ENCODE peak calls at places on chromosome 19, in six cellular contexts. One of them, this sample, is unnamed.

GRCh38 chr19:30659638-30660037 is 287.5 kb downstream of the ZNF536 start:
- DNase-seq in SK-N-SH: no peak
- DNase-seq in pancreas: no peak
- DNase-seq in cardiac muscle cell: no peak
- DNase-seq in breast epithelium: no peak
- DNase-seq in IMR-90: no peak
- DNase-seq in this sample: no peak

GRCh38 chr19:18514800-18515682 is 6.8 kb downstream of the ELL start:
- DNase-seq in SK-N-SH: no peak
- DNase-seq in pancreas: no peak
- DNase-seq in cardiac muscle cell: peak; percentile 32
- DNase-seq in breast epithelium: no peak
- DNase-seq in IMR-90: peak; percentile 67
- DNase-seq in this sample: peak; percentile 74

GRCh38 chr19:13906525-13906904 is 514 bp downstream of the CC2D1A start:
- DNase-seq in SK-N-SH: peak; percentile 56
- DNase-seq in pancreas: peak; percentile 72
- DNase-seq in cardiac muscle cell: no peak
- DNase-seq in breast epithelium: no peak
- DNase-seq in IMR-90: no peak
- DNase-seq in this sample: peak; percentile 88

GRCh38 chr19:46859637-46860124 is 1.1 kb upstream of the ARHGAP35 start:
- DNase-seq in SK-N-SH: peak; percentile 58
- DNase-seq in pancreas: peak; percentile 76
- DNase-seq in cardiac muscle cell: no peak
- DNase-seq in breast epithelium: peak; percentile 76
- DNase-seq in IMR-90: peak; percentile 55
- DNase-seq in this sample: peak; percentile 73

GRCh38 chr19:53847555-53847954 is 20.1 kb upstream of the MYADM start:
- DNase-seq in SK-N-SH: no peak
- DNase-seq in pancreas: no peak
- DNase-seq in cardiac muscle cell: no peak
- DNase-seq in breast epithelium: no peak
- DNase-seq in IMR-90: no peak
- DNase-seq in this sample: no peak

GRCh38 chr19:1066748-1067340 is at the start of gene ARHGAP45:
- DNase-seq in SK-N-SH: peak; percentile 66
- DNase-seq in pancreas: no peak
- DNase-seq in cardiac muscle cell: no peak
- DNase-seq in breast epithelium: no peak
- DNase-seq in IMR-90: no peak
- DNase-seq in this sample: peak; percentile 78

GRCh38 chr19:5580116-5580515 is 12.4 kb upstream of the TINCR start:
- DNase-seq in SK-N-SH: no peak
- DNase-seq in pancreas: no peak
- DNase-seq in cardiac muscle cell: no peak
- DNase-seq in breast epithelium: no peak
- DNase-seq in IMR-90: no peak
- DNase-seq in this sample: no peak

GRCh38 chr19:3041302-3041701 is 12.2 kb upstream of the TLE2 start:
- DNase-seq in SK-N-SH: no peak
- DNase-seq in pancreas: no peak
- DNase-seq in cardiac muscle cell: no peak
- DNase-seq in breast epithelium: no peak
- DNase-seq in IMR-90: no peak
- DNase-seq in this sample: no peak

GRCh38 chr19:46481187-46481586 is 9.8 kb upstream of the PNMA8A start:
- DNase-seq in SK-N-SH: no peak
- DNase-seq in pancreas: no peak
- DNase-seq in cardiac muscle cell: no peak
- DNase-seq in breast epithelium: no peak
- DNase-seq in IMR-90: peak; percentile 55
- DNase-seq in this sample: no peak

GRCh38 chr19:58217069-58217481 is 11.6 kb upstream of the ZNF544 start:
- DNase-seq in SK-N-SH: no peak
- DNase-seq in pancreas: no peak
- DNase-seq in cardiac muscle cell: no peak
- DNase-seq in breast epithelium: no peak
- DNase-seq in IMR-90: no peak
- DNase-seq in this sample: no peak

GRCh38 chr19:22527554-22527953 is 105.4 kb upstream of the ZNF98 start:
- DNase-seq in SK-N-SH: no peak
- DNase-seq in pancreas: no peak
- DNase-seq in cardiac muscle cell: no peak
- DNase-seq in breast epithelium: no peak
- DNase-seq in IMR-90: no peak
- DNase-seq in this sample: no peak

GRCh38 chr19:28424662-28425430 is 788.1 kb downstream of the UQCRFS1 start:
- DNase-seq in SK-N-SH: no peak
- DNase-seq in pancreas: no peak
- DNase-seq in cardiac muscle cell: no peak
- DNase-seq in breast epithelium: no peak
- DNase-seq in IMR-90: no peak
- DNase-seq in this sample: no peak

GRCh38 chr19:38046254-38047047 is 139.4 kb downstream of the SIPA1L3 start:
- DNase-seq in SK-N-SH: no peak
- DNase-seq in pancreas: no peak
- DNase-seq in cardiac muscle cell: no peak
- DNase-seq in breast epithelium: no peak
- DNase-seq in IMR-90: no peak
- DNase-seq in this sample: no peak

GRCh38 chr19:55099557-55100506 is 17.6 kb downstream of the PPP1R12C start:
- DNase-seq in SK-N-SH: no peak
- DNase-seq in pancreas: no peak
- DNase-seq in cardiac muscle cell: peak; percentile 58
- DNase-seq in breast epithelium: no peak
- DNase-seq in IMR-90: no peak
- DNase-seq in this sample: peak; percentile 40

GRCh38 chr19:2372076-2372612 is 12.1 kb downstream of the TMPRSS9 start:
- DNase-seq in SK-N-SH: no peak
- DNase-seq in pancreas: no peak
- DNase-seq in cardiac muscle cell: no peak
- DNase-seq in breast epithelium: no peak
- DNase-seq in IMR-90: no peak
- DNase-seq in this sample: no peak

GRCh38 chr19:33396701-33397535 is 23.4 kb downstream of the CEBPG start:
- DNase-seq in SK-N-SH: peak; percentile 27
- DNase-seq in pancreas: peak; percentile 57
- DNase-seq in cardiac muscle cell: no peak
- DNase-seq in breast epithelium: peak; percentile 47
- DNase-seq in IMR-90: no peak
- DNase-seq in this sample: peak; percentile 55

GRCh38 chr19:29119582-29119981 is 93.4 kb downstream of the UQCRFS1 start:
- DNase-seq in SK-N-SH: peak; percentile 17
- DNase-seq in pancreas: no peak
- DNase-seq in cardiac muscle cell: peak; percentile 65
- DNase-seq in breast epithelium: no peak
- DNase-seq in IMR-90: no peak
- DNase-seq in this sample: no peak

GRCh38 chr19:43330726-43331434 is 22.6 kb upstream of the CD177 start:
- DNase-seq in SK-N-SH: no peak
- DNase-seq in pancreas: no peak
- DNase-seq in cardiac muscle cell: no peak
- DNase-seq in breast epithelium: no peak
- DNase-seq in IMR-90: no peak
- DNase-seq in this sample: no peak

GRCh38 chr19:10808937-10809655 is 26.9 kb downstream of the TMED1 start:
- DNase-seq in SK-N-SH: no peak
- DNase-seq in pancreas: no peak
- DNase-seq in cardiac muscle cell: no peak
- DNase-seq in breast epithelium: no peak
- DNase-seq in IMR-90: peak; percentile 21
- DNase-seq in this sample: no peak

GRCh38 chr19:3867971-3868769 is 668 bp downstream of the ZFR2 start:
- DNase-seq in SK-N-SH: peak; percentile 71
- DNase-seq in pancreas: no peak
- DNase-seq in cardiac muscle cell: no peak
- DNase-seq in breast epithelium: no peak
- DNase-seq in IMR-90: no peak
- DNase-seq in this sample: no peak

GRCh38 chr19:47239610-47240296 is 8.8 kb upstream of the BBC3 start:
- DNase-seq in SK-N-SH: peak; percentile 97
- DNase-seq in pancreas: peak; percentile 77
- DNase-seq in cardiac muscle cell: peak; percentile 59
- DNase-seq in breast epithelium: no peak
- DNase-seq in IMR-90: peak; percentile 47
- DNase-seq in this sample: peak; percentile 65

GRCh38 chr19:11410682-11411081 is 8.4 kb downstream of the RGL3 start:
- DNase-seq in SK-N-SH: no peak
- DNase-seq in pancreas: no peak
- DNase-seq in cardiac muscle cell: no peak
- DNase-seq in breast epithelium: no peak
- DNase-seq in IMR-90: peak; percentile 37
- DNase-seq in this sample: no peak

GRCh38 chr19:33428627-33429013 is 55.1 kb downstream of the CEBPG start:
- DNase-seq in SK-N-SH: no peak
- DNase-seq in pancreas: peak; percentile 20
- DNase-seq in cardiac muscle cell: no peak
- DNase-seq in breast epithelium: no peak
- DNase-seq in IMR-90: no peak
- DNase-seq in this sample: no peak

GRCh38 chr19:35844482-35845214 is 7.7 kb downstream of the NPHS1 start:
- DNase-seq in SK-N-SH: no peak
- DNase-seq in pancreas: no peak
- DNase-seq in cardiac muscle cell: no peak
- DNase-seq in breast epithelium: no peak
- DNase-seq in IMR-90: no peak
- DNase-seq in this sample: no peak

GRCh38 chr19:35843676-35844481 is 8.4 kb downstream of the NPHS1 start:
- DNase-seq in SK-N-SH: peak; percentile 79
- DNase-seq in pancreas: peak; percentile 79
- DNase-seq in cardiac muscle cell: peak; percentile 27
- DNase-seq in breast epithelium: no peak
- DNase-seq in IMR-90: no peak
- DNase-seq in this sample: peak; percentile 75

GRCh38 chr19:35847911-35848310 is 4.4 kb downstream of the NPHS1 start:
- DNase-seq in SK-N-SH: no peak
- DNase-seq in pancreas: no peak
- DNase-seq in cardiac muscle cell: no peak
- DNase-seq in breast epithelium: no peak
- DNase-seq in IMR-90: no peak
- DNase-seq in this sample: no peak

GRCh38 chr19:35845215-35846037 is 6.9 kb downstream of the NPHS1 start:
- DNase-seq in SK-N-SH: peak; percentile 71
- DNase-seq in pancreas: peak; percentile 80
- DNase-seq in cardiac muscle cell: peak; percentile 49
- DNase-seq in breast epithelium: no peak
- DNase-seq in IMR-90: no peak
- DNase-seq in this sample: peak; percentile 54

GRCh38 chr19:35846038-35846668 is 6.2 kb downstream of the NPHS1 start:
- DNase-seq in SK-N-SH: no peak
- DNase-seq in pancreas: no peak
- DNase-seq in cardiac muscle cell: no peak
- DNase-seq in breast epithelium: no peak
- DNase-seq in IMR-90: no peak
- DNase-seq in this sample: peak; percentile 19
- H3K4me3 ChIP-seq in SK-N-SH: no peak overlapping the region
- H3K4me3 ChIP-seq in pancreas: peak overlapping the region; percentile 43
- H3K4me3 ChIP-seq in cardiac muscle cell: peak overlapping the region; percentile 0
- H3K4me3 ChIP-seq in breast epithelium: peak overlapping the region; percentile 60
- H3K4me3 ChIP-seq in IMR-90: no peak overlapping the region
- H3K4me3 ChIP-seq in this sample: no peak overlapping the region

GRCh38 chr19:42021185-42021584 is 27.2 kb upstream of the ATP1A3 start:
- DNase-seq in SK-N-SH: no peak
- DNase-seq in pancreas: no peak
- DNase-seq in cardiac muscle cell: no peak
- DNase-seq in breast epithelium: no peak
- DNase-seq in IMR-90: no peak
- DNase-seq in this sample: no peak

GRCh38 chr19:42022616-42023015 is 28.6 kb upstream of the ATP1A3 start:
- DNase-seq in SK-N-SH: no peak
- DNase-seq in pancreas: no peak
- DNase-seq in cardiac muscle cell: peak; percentile 39
- DNase-seq in breast epithelium: no peak
- DNase-seq in IMR-90: no peak
- DNase-seq in this sample: no peak

GRCh38 chr19:42023943-42024260 is 29.9 kb upstream of the ATP1A3 start:
- DNase-seq in SK-N-SH: no peak
- DNase-seq in pancreas: no peak
- DNase-seq in cardiac muscle cell: no peak
- DNase-seq in breast epithelium: no peak
- DNase-seq in IMR-90: no peak
- DNase-seq in this sample: no peak

GRCh38 chr19:42024622-42025111 is 30.6 kb upstream of the ATP1A3 start:
- DNase-seq in SK-N-SH: no peak
- DNase-seq in pancreas: no peak
- DNase-seq in cardiac muscle cell: peak; percentile 40
- DNase-seq in breast epithelium: no peak
- DNase-seq in IMR-90: peak; percentile 48
- DNase-seq in this sample: no peak

GRCh38 chr19:42023121-42023942 is 29.3 kb upstream of the ATP1A3 start:
- DNase-seq in SK-N-SH: peak; percentile 63
- DNase-seq in pancreas: no peak
- DNase-seq in cardiac muscle cell: peak; percentile 29
- DNase-seq in breast epithelium: no peak
- DNase-seq in IMR-90: peak; percentile 8
- DNase-seq in this sample: no peak
- TF ChIP-seq CTCF in SK-N-SH: peak; percentile 43
- TF ChIP-seq CTCF in pancreas: no peak
- TF ChIP-seq CTCF in cardiac muscle cell: peak; percentile 49
- TF ChIP-seq CTCF in breast epithelium: no peak
- TF ChIP-seq CTCF in IMR-90: peak; percentile 29
- TF ChIP-seq CTCF in this sample: peak; percentile 12

GRCh38 chr19:15248106-15248505 is 15.9 kb upstream of the EPHX3 start:
- DNase-seq in SK-N-SH: no peak
- DNase-seq in pancreas: no peak
- DNase-seq in cardiac muscle cell: no peak
- DNase-seq in breast epithelium: no peak
- DNase-seq in IMR-90: peak; percentile 36
- DNase-seq in this sample: no peak
- H3K4me1 ChIP-seq in SK-N-SH: peaks cover 17% of the 10 kb centered on the region
- H3K4me1 ChIP-seq in pancreas: peaks cover 4% of the 10 kb centered on the region
- H3K4me1 ChIP-seq in cardiac muscle cell: no peaks in the 10 kb centered on the region
- H3K4me1 ChIP-seq in breast epithelium: peaks cover 36% of the 10 kb centered on the region
- H3K4me1 ChIP-seq in IMR-90: peaks cover 50% of the 10 kb centered on the region
- H3K4me1 ChIP-seq in this sample: peaks cover 37% of the 10 kb centered on the region

DNA sequence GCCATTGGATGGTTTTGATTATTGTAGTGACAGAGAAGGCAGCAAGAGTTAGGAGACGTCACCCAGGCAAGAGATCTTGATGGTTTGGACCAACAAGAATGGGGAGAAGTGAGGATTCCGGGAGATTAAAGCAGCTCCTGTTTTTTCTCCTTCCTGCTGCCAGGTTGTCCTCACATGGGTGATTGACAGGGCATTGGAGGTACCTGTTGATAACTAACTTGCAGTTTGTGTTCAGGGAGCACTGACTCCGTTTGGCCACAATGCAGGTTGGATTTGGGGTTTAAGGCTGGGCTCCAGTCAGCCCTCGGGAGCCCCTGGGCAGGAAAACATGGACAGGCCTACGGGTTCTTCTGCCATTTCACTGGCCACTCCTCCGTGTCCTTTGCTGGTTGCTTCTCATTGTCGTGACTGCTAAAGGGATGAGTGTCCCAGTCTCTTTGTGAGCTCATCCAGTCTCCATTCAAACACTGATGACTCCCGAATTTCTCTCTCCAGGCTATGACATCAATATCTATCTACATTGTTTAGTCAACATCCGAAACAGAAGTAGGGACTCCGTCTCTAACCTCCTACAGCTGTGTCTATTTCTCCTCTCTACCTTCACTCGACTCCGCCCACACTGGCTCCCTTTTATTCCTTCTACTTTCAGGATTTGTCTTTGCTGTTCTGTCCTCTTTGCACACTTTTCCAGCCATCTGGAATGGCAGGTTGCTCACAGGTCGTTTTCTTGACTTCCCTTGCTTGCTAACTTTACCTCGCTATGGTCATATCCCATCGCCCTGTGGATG is 1.3 kb upstream of the PTOV1 start:
- DNase-seq in SK-N-SH: no peak
- DNase-seq in pancreas: no peak
- DNase-seq in cardiac muscle cell: no peak
- DNase-seq in breast epithelium: no peak
- DNase-seq in IMR-90: no peak
- DNase-seq in this sample: no peak
- H3K4me3 ChIP-seq in SK-N-SH: peak overlapping the region; percentile 89
- H3K4me3 ChIP-seq in pancreas: peak overlapping the region; percentile 77
- H3K4me3 ChIP-seq in cardiac muscle cell: peak overlapping the region; percentile 79
- H3K4me3 ChIP-seq in breast epithelium: peak overlapping the region; percentile 83
- H3K4me3 ChIP-seq in IMR-90: no peak overlapping the region
- H3K4me3 ChIP-seq in this sample: no peak overlapping the region

This sample was measured in mucosa of descending colon.